ENCODE peak calls at places on chromosome 2, in seven cellular contexts. One of them, this sample, is unnamed.

GRCh38 chr2:188050716-188051115 is 241.0 kb upstream of the GULP1 start:
- DNase-seq in CD8-positive, alpha-beta T cell: no peak
- DNase-seq in B cell: no peak
- DNase-seq in adrenal gland: no peak
- DNase-seq in lower lobe of right lung: no peak
- DNase-seq in epithelial cell of proximal tubule: peak
- DNase-seq in AG04450: no peak
- DNase-seq in this sample: peak

GRCh38 chr2:98355881-98356280 is 9.6 kb downstream of the CNGA3 start:
- DNase-seq in CD8-positive, alpha-beta T cell: no peak
- DNase-seq in B cell: no peak
- DNase-seq in adrenal gland: no peak
- DNase-seq in lower lobe of right lung: no peak
- DNase-seq in epithelial cell of proximal tubule: no peak
- DNase-seq in AG04450: no peak
- DNase-seq in this sample: no peak

GRCh38 chr2:231985823-231986261 is 24.3 kb downstream of the DIS3L2 start:
- DNase-seq in CD8-positive, alpha-beta T cell: no peak
- DNase-seq in B cell: no peak
- DNase-seq in adrenal gland: no peak
- DNase-seq in lower lobe of right lung: no peak
- DNase-seq in epithelial cell of proximal tubule: no peak
- DNase-seq in AG04450: no peak
- DNase-seq in this sample: no peak

GRCh38 chr2:54671875-54672586 is 51.4 kb upstream of the EML6 start:
- DNase-seq in CD8-positive, alpha-beta T cell: no peak
- DNase-seq in B cell: no peak
- DNase-seq in adrenal gland: no peak
- DNase-seq in lower lobe of right lung: no peak
- DNase-seq in epithelial cell of proximal tubule: no peak
- DNase-seq in AG04450: no peak
- DNase-seq in this sample: no peak

GRCh38 chr2:733495-733894 is 56.3 kb upstream of the TMEM18 start:
- DNase-seq in CD8-positive, alpha-beta T cell: no peak
- DNase-seq in B cell: no peak
- DNase-seq in adrenal gland: no peak
- DNase-seq in lower lobe of right lung: no peak
- DNase-seq in epithelial cell of proximal tubule: no peak
- DNase-seq in AG04450: no peak
- DNase-seq in this sample: no peak

GRCh38 chr2:8520791-8521344 is 161.0 kb upstream of the ID2 start:
- DNase-seq in CD8-positive, alpha-beta T cell: no peak
- DNase-seq in B cell: no peak
- DNase-seq in adrenal gland: no peak
- DNase-seq in lower lobe of right lung: peak
- DNase-seq in epithelial cell of proximal tubule: no peak
- DNase-seq in AG04450: no peak
- DNase-seq in this sample: no peak

GRCh38 chr2:26735096-26735495 is 29.0 kb upstream of the SLC35F6 start:
- DNase-seq in CD8-positive, alpha-beta T cell: no peak
- DNase-seq in B cell: no peak
- DNase-seq in adrenal gland: peak
- DNase-seq in lower lobe of right lung: no peak
- DNase-seq in epithelial cell of proximal tubule: no peak
- DNase-seq in AG04450: peak
- DNase-seq in this sample: peak

GRCh38 chr2:207239222-207239674 is 73.5 kb upstream of the KLF7 start:
- DNase-seq in CD8-positive, alpha-beta T cell: no peak
- DNase-seq in B cell: no peak
- DNase-seq in adrenal gland: no peak
- DNase-seq in lower lobe of right lung: peak
- DNase-seq in epithelial cell of proximal tubule: peak
- DNase-seq in AG04450: peak
- DNase-seq in this sample: peak

GRCh38 chr2:10196275-10196892 is 73.8 kb downstream of the RRM2 start:
- DNase-seq in CD8-positive, alpha-beta T cell: no peak
- DNase-seq in B cell: no peak
- DNase-seq in adrenal gland: no peak
- DNase-seq in lower lobe of right lung: no peak
- DNase-seq in epithelial cell of proximal tubule: no peak
- DNase-seq in AG04450: no peak
- DNase-seq in this sample: no peak

GRCh38 chr2:74499269-74499939 is at the start of gene LBX2:
- DNase-seq in CD8-positive, alpha-beta T cell: no peak
- DNase-seq in B cell: no peak
- DNase-seq in adrenal gland: no peak
- DNase-seq in lower lobe of right lung: peak
- DNase-seq in epithelial cell of proximal tubule: no peak
- DNase-seq in AG04450: no peak
- DNase-seq in this sample: no peak

GRCh38 chr2:120520929-120521912 is 175.3 kb downstream of the INHBB start:
- DNase-seq in CD8-positive, alpha-beta T cell: no peak
- DNase-seq in B cell: no peak
- DNase-seq in adrenal gland: peak
- DNase-seq in lower lobe of right lung: no peak
- DNase-seq in epithelial cell of proximal tubule: no peak
- DNase-seq in AG04450: no peak
- DNase-seq in this sample: no peak

GRCh38 chr2:47041065-47041464 is 114.0 kb downstream of the STPG4 start:
- DNase-seq in CD8-positive, alpha-beta T cell: no peak
- DNase-seq in B cell: no peak
- DNase-seq in adrenal gland: no peak
- DNase-seq in lower lobe of right lung: no peak
- DNase-seq in epithelial cell of proximal tubule: no peak
- DNase-seq in AG04450: no peak
- DNase-seq in this sample: no peak

GRCh38 chr2:149483004-149483605 is 104.5 kb downstream of the MMADHC start:
- DNase-seq in CD8-positive, alpha-beta T cell: no peak
- DNase-seq in B cell: no peak
- DNase-seq in adrenal gland: no peak
- DNase-seq in lower lobe of right lung: no peak
- DNase-seq in epithelial cell of proximal tubule: no peak
- DNase-seq in AG04450: no peak
- DNase-seq in this sample: no peak

GRCh38 chr2:45743531-45744391 is 92.3 kb downstream of the PRKCE start:
- DNase-seq in CD8-positive, alpha-beta T cell: no peak
- DNase-seq in B cell: no peak
- DNase-seq in adrenal gland: no peak
- DNase-seq in lower lobe of right lung: no peak
- DNase-seq in epithelial cell of proximal tubule: no peak
- DNase-seq in AG04450: peak
- DNase-seq in this sample: no peak

GRCh38 chr2:60316381-60317028 is 236.9 kb downstream of the BCL11A start:
- DNase-seq in CD8-positive, alpha-beta T cell: no peak
- DNase-seq in B cell: peak
- DNase-seq in adrenal gland: no peak
- DNase-seq in lower lobe of right lung: no peak
- DNase-seq in epithelial cell of proximal tubule: no peak
- DNase-seq in AG04450: no peak
- DNase-seq in this sample: no peak

GRCh38 chr2:159124441-159124911 is 156.0 kb downstream of the TANC1 start:
- DNase-seq in CD8-positive, alpha-beta T cell: peak
- DNase-seq in B cell: no peak
- DNase-seq in adrenal gland: peak
- DNase-seq in lower lobe of right lung: no peak
- DNase-seq in epithelial cell of proximal tubule: peak
- DNase-seq in AG04450: peak
- DNase-seq in this sample: peak

GRCh38 chr2:58133395-58133794 is 86.8 kb downstream of the VRK2 start:
- DNase-seq in CD8-positive, alpha-beta T cell: no peak
- DNase-seq in B cell: no peak
- DNase-seq in adrenal gland: no peak
- DNase-seq in lower lobe of right lung: no peak
- DNase-seq in epithelial cell of proximal tubule: no peak
- DNase-seq in AG04450: no peak
- DNase-seq in this sample: no peak

GRCh38 chr2:63484901-63485300 is 103.4 kb downstream of the WDPCP start:
- DNase-seq in CD8-positive, alpha-beta T cell: no peak
- DNase-seq in B cell: no peak
- DNase-seq in adrenal gland: no peak
- DNase-seq in lower lobe of right lung: no peak
- DNase-seq in epithelial cell of proximal tubule: no peak
- DNase-seq in AG04450: no peak
- DNase-seq in this sample: no peak

GRCh38 chr2:69911985-69912563 is 2.8 kb upstream of the MXD1 start:
- DNase-seq in CD8-positive, alpha-beta T cell: no peak
- DNase-seq in B cell: peak
- DNase-seq in adrenal gland: no peak
- DNase-seq in lower lobe of right lung: no peak
- DNase-seq in epithelial cell of proximal tubule: no peak
- DNase-seq in AG04450: no peak
- DNase-seq in this sample: peak

GRCh38 chr2:232776435-232776834 is at the start of gene KCNJ13:
- DNase-seq in CD8-positive, alpha-beta T cell: no peak
- DNase-seq in B cell: no peak
- DNase-seq in adrenal gland: no peak
- DNase-seq in lower lobe of right lung: no peak
- DNase-seq in epithelial cell of proximal tubule: no peak
- DNase-seq in AG04450: no peak
- DNase-seq in this sample: peak

GRCh38 chr2:100954044-100954420 is 48.1 kb upstream of the RPL31 start:
- DNase-seq in CD8-positive, alpha-beta T cell: no peak
- DNase-seq in B cell: no peak
- DNase-seq in adrenal gland: no peak
- DNase-seq in lower lobe of right lung: no peak
- DNase-seq in epithelial cell of proximal tubule: no peak
- DNase-seq in AG04450: no peak
- DNase-seq in this sample: no peak

GRCh38 chr2:47486858-47487497 is 84.0 kb downstream of the MSH2 start:
- DNase-seq in CD8-positive, alpha-beta T cell: no peak
- DNase-seq in B cell: peak
- DNase-seq in adrenal gland: no peak
- DNase-seq in lower lobe of right lung: no peak
- DNase-seq in epithelial cell of proximal tubule: no peak
- DNase-seq in AG04450: no peak
- DNase-seq in this sample: no peak

GRCh38 chr2:37671816-37672103 is 318 bp upstream of the CDC42EP3 start:
- DNase-seq in CD8-positive, alpha-beta T cell: no peak
- DNase-seq in B cell: no peak
- DNase-seq in adrenal gland: no peak
- DNase-seq in lower lobe of right lung: no peak
- DNase-seq in epithelial cell of proximal tubule: no peak
- DNase-seq in AG04450: no peak
- DNase-seq in this sample: no peak

DNA sequence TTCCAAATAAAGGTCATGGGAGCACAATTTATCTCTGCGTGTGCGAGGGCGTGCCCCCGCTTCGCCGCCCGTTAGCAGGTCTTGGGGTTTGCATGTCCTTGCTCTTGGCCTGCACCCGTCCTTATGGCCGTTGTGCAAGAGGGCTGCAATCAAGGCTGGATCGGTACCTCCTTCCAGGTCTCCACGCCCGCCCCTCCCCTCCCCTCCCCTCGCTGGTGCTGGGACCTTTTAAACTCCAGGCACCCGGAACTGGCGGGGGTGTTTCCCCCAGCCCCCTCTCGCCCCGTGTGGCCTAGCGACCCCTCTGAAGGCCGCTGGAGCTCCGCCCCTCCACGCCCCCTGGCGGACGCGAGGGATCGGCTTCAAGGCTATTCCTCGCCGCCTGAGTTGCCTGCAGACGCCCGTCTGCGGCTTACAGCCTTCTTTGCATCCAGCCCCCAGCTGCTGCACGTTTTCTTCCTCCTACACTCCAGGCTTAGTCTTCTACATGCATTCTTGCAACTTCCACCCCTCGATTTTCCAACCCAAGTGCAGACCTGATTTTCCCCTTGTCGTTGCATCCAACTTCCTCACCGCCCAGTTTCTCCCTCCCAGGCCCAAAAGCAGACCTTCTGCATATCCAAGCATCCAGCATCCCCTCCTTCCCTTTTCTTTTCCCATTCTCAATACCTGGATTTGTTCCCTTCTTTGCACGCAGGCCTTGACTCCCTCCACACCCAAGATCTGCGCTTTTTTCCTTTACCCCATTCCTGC is 577 bp downstream of the IDH1 start:
- DNase-seq in CD8-positive, alpha-beta T cell: peak
- DNase-seq in B cell: peak
- DNase-seq in adrenal gland: peak
- DNase-seq in lower lobe of right lung: peak
- DNase-seq in epithelial cell of proximal tubule: no peak
- DNase-seq in AG04450: no peak
- DNase-seq in this sample: no peak
- TF ChIP-seq CTCF in CD8-positive, alpha-beta T cell: peak
- TF ChIP-seq CTCF in B cell: peak
- TF ChIP-seq CTCF in adrenal gland: peak
- TF ChIP-seq CTCF in lower lobe of right lung: peak
- TF ChIP-seq CTCF in epithelial cell of proximal tubule: peak
- TF ChIP-seq CTCF in AG04450: peak
- TF ChIP-seq CTCF in this sample: peak

DNA sequence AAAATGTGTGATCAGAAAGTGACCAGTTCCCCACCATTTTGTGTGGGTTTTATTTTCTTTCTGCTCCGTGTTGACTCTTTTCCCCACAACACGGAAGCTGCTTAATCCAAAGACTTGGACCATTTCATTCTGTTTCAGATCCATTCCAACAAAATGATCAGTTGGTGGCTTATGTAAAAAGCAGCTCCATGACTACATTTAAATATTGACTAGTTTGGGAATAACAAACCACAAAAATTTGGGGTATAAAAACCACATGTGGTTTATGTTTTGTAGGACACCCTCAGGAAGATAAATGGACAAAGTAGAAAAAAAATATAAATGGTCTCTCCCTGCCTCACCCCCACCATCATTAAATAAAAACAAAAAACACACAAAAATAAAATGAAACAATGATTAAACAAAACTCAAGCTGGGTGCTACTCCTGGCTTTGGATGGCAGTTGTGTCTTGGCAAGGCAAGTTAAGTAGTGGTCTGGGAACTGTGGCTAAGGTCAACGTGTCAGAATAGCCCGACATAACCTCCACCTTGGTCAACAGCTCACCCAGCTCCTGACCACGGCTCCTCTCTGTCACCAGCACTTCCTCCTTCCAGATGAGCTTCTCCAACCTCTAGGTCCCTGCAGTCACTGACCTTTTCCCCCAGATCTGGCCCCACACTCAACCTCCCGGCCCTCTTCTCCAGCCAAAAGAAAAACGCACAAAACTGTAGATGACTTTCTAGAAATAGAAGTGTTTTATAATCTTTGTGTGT is 12.8 kb upstream of the WIPF1 start:
- DNase-seq in CD8-positive, alpha-beta T cell: no peak
- DNase-seq in B cell: no peak
- DNase-seq in adrenal gland: no peak
- DNase-seq in lower lobe of right lung: no peak
- DNase-seq in epithelial cell of proximal tubule: no peak
- DNase-seq in AG04450: no peak
- DNase-seq in this sample: no peak
- TF ChIP-seq CTCF in CD8-positive, alpha-beta T cell: no peak
- TF ChIP-seq CTCF in B cell: no peak
- TF ChIP-seq CTCF in adrenal gland: no peak
- TF ChIP-seq CTCF in lower lobe of right lung: no peak
- TF ChIP-seq CTCF in epithelial cell of proximal tubule: no peak
- TF ChIP-seq CTCF in AG04450: no peak
- TF ChIP-seq CTCF in this sample: no peak

GRCh38 chr2:235740821-235741220 is 247.0 kb downstream of the AGAP1 start:
- DNase-seq in CD8-positive, alpha-beta T cell: no peak
- DNase-seq in B cell: no peak
- DNase-seq in adrenal gland: no peak
- DNase-seq in lower lobe of right lung: no peak
- DNase-seq in epithelial cell of proximal tubule: no peak
- DNase-seq in AG04450: no peak
- DNase-seq in this sample: no peak
- TF ChIP-seq CTCF in CD8-positive, alpha-beta T cell: no peak
- TF ChIP-seq CTCF in B cell: no peak
- TF ChIP-seq CTCF in adrenal gland: no peak
- TF ChIP-seq CTCF in lower lobe of right lung: no peak
- TF ChIP-seq CTCF in epithelial cell of proximal tubule: peak
- TF ChIP-seq CTCF in AG04450: peak
- TF ChIP-seq CTCF in this sample: peak

GRCh38 chr2:171102802-171103201 is 57.9 kb downstream of the TLK1 start:
- DNase-seq in CD8-positive, alpha-beta T cell: no peak
- DNase-seq in B cell: no peak
- DNase-seq in adrenal gland: no peak
- DNase-seq in lower lobe of right lung: no peak
- DNase-seq in epithelial cell of proximal tubule: no peak
- DNase-seq in AG04450: no peak
- DNase-seq in this sample: no peak
- TF ChIP-seq CTCF in CD8-positive, alpha-beta T cell: no peak
- TF ChIP-seq CTCF in B cell: no peak
- TF ChIP-seq CTCF in adrenal gland: no peak
- TF ChIP-seq CTCF in lower lobe of right lung: no peak
- TF ChIP-seq CTCF in epithelial cell of proximal tubule: no peak
- TF ChIP-seq CTCF in AG04450: no peak
- TF ChIP-seq CTCF in this sample: no peak